ENCODE peak calls at places on chromosomes 4 and X, in five cellular contexts. One of them, this sample, is unnamed.

GRCh38 chr4:47942420-47942819 is 28.0 kb upstream of the NFXL1 start:
- DNase-seq in fibroblast of the aortic adventitia: no peak
- DNase-seq in transverse colon: no peak
- DNase-seq in GM13976: no peak
- DNase-seq in heart right ventricle: no peak
- DNase-seq in this sample: no peak

GRCh38 chr4:144948009-144948408 is 150.0 kb downstream of the ANAPC10 start:
- DNase-seq in heart right ventricle: no peak
- DNase-seq in transverse colon: no peak
- DNase-seq in GM13976: no peak
- DNase-seq in fibroblast of the aortic adventitia: no peak
- DNase-seq in this sample: no peak

GRCh38 chrX:113510586-113510985 is 670.0 kb upstream of the AMOT start:
- DNase-seq in GM13976: no peak
- DNase-seq in fibroblast of the aortic adventitia: peak
- DNase-seq in transverse colon: no peak
- DNase-seq in heart right ventricle: no peak
- DNase-seq in this sample: no peak

GRCh38 chr4:25950476-25951389 is 36.7 kb downstream of the SMIM20 start:
- DNase-seq in GM13976: no peak
- DNase-seq in heart right ventricle: no peak
- DNase-seq in fibroblast of the aortic adventitia: no peak
- DNase-seq in transverse colon: no peak
- DNase-seq in this sample: no peak

GRCh38 chr4:102623622-102624021 is 122.5 kb downstream of the NFKB1 start:
- DNase-seq in transverse colon: no peak
- DNase-seq in heart right ventricle: no peak
- DNase-seq in fibroblast of the aortic adventitia: peak
- DNase-seq in GM13976: no peak
- DNase-seq in this sample: no peak

GRCh38 chr4:108276690-108277089 is 108.0 kb upstream of the LEF1 start:
- DNase-seq in heart right ventricle: no peak
- DNase-seq in transverse colon: no peak
- DNase-seq in fibroblast of the aortic adventitia: no peak
- DNase-seq in GM13976: no peak
- DNase-seq in this sample: no peak

GRCh38 chr4:185395255-185395955 is at the start of gene LRP2BP:
- DNase-seq in fibroblast of the aortic adventitia: peak
- DNase-seq in transverse colon: no peak
- DNase-seq in heart right ventricle: no peak
- DNase-seq in GM13976: peak
- DNase-seq in this sample: peak

GRCh38 chr4:96315815-96316214 is 475.9 kb downstream of the PDHA2 start:
- DNase-seq in fibroblast of the aortic adventitia: no peak
- DNase-seq in GM13976: no peak
- DNase-seq in heart right ventricle: no peak
- DNase-seq in transverse colon: no peak
- DNase-seq in this sample: no peak

GRCh38 chr4:30717208-30718020 is 2.8 kb upstream of the PCDH7 start:
- DNase-seq in fibroblast of the aortic adventitia: peak
- DNase-seq in GM13976: peak
- DNase-seq in heart right ventricle: peak
- DNase-seq in transverse colon: peak
- DNase-seq in this sample: peak

GRCh38 chr4:17155486-17155885 is 257.0 kb upstream of the LDB2 start:
- DNase-seq in transverse colon: no peak
- DNase-seq in fibroblast of the aortic adventitia: peak
- DNase-seq in GM13976: no peak
- DNase-seq in heart right ventricle: no peak
- DNase-seq in this sample: no peak
- TF ChIP-seq CTCF in transverse colon: no peak
- TF ChIP-seq CTCF in fibroblast of the aortic adventitia: no peak
- TF ChIP-seq CTCF in GM13976: no peak
- TF ChIP-seq CTCF in heart right ventricle: no peak
- TF ChIP-seq CTCF in this sample: no peak

DNA sequence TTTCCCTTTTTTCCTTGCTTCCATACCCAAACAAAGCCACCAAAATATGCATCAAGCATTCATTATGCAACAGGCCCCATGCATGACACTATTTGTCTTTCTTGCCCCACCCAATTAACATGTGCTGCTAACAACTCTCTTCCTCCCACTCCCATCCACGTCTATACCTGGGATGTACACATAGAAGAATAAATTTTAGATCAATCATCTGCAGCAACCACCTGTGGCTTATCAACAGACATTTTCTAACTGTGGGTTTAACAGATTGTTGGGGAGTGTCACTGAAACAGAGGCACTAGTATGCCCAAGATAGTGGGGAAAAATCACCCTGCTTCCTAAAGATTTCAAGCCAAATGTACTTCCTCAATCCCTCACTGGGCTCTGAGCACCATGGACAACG is 28.5 kb upstream of the TRPC5OS start:
- DNase-seq in heart right ventricle: no peak
- DNase-seq in transverse colon: no peak
- DNase-seq in fibroblast of the aortic adventitia: no peak
- DNase-seq in GM13976: no peak
- DNase-seq in this sample: no peak
- TF ChIP-seq CTCF in heart right ventricle: no peak
- TF ChIP-seq CTCF in transverse colon: no peak
- TF ChIP-seq CTCF in fibroblast of the aortic adventitia: no peak
- TF ChIP-seq CTCF in GM13976: no peak
- TF ChIP-seq CTCF in this sample: no peak

DNA sequence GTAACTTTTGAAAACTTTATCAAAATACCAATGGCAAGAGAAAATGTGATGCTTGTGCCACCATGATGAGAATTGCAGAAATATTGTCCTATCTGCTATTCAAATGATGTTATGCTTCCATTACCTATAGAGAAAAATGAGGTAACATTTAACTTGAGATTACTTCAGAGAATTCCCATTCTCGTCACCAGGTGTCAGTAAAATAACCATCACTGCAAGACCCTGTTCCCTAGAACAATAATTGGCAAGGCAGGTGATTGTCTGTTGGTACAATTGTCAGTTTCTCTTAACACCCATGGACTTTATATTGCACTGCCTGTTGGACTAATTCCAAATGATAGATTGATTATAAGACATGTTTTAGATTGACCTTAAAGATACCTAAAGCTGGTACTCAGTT is 179.9 kb downstream of the GABRG1 start:
- DNase-seq in heart right ventricle: no peak
- DNase-seq in GM13976: no peak
- DNase-seq in transverse colon: no peak
- DNase-seq in fibroblast of the aortic adventitia: no peak
- DNase-seq in this sample: no peak
- TF ChIP-seq CTCF in heart right ventricle: no peak
- TF ChIP-seq CTCF in GM13976: no peak
- TF ChIP-seq CTCF in transverse colon: no peak
- TF ChIP-seq CTCF in fibroblast of the aortic adventitia: no peak
- TF ChIP-seq CTCF in this sample: no peak

GRCh38 chr4:99100876-99101275 is 12.3 kb upstream of the ADH5 start:
- DNase-seq in heart right ventricle: no peak
- DNase-seq in transverse colon: no peak
- DNase-seq in fibroblast of the aortic adventitia: no peak
- DNase-seq in GM13976: no peak
- DNase-seq in this sample: no peak
- TF ChIP-seq CTCF in heart right ventricle: no peak
- TF ChIP-seq CTCF in transverse colon: no peak
- TF ChIP-seq CTCF in fibroblast of the aortic adventitia: no peak
- TF ChIP-seq CTCF in GM13976: no peak
- TF ChIP-seq CTCF in this sample: no peak

This sample was measured in GM20000.